ENCODE peak calls at places on chromosomes 11 and 22, in ten cellular contexts. Q is activated CD4-positive, CD25-positive, alpha-beta regulatory T cell; I is posterior vena cava; L is GF-D8; A is HFFc6; K is activated CD8-positive, alpha-beta memory T cell treated with anti-CD3 and anti-CD28 coated beads for 4 hours; T is germinal center; Z is kidney; W is cardiac septum; Y is globus pallidus. S is an unnamed sample.

GRCh38 chr22:36225333-36225922 is 13.9 kb downstream of the APOL2 start:
- DNase-seq in Q (no peak), I (no peak), L (no peak), A (no peak), K (no peak), T (no peak), Z (no peak), W (no peak), Y (no peak), S (no peak)

GRCh38 chr11:64879226-64879900 is 942 bp upstream of the EHD1 start:
- DNase-seq in Q (no peak), I (no peak), L (no peak), A (no peak), K (no peak), T (no peak), Z (peak), W (no peak), Y (peak), S (no peak)

GRCh38 chr11:46666982-46667590 is 33.3 kb downstream of the ARHGAP1 start:
- DNase-seq in Q (no peak), I (peak), L (no peak), A (no peak), K (no peak), T (no peak), Z (no peak), W (no peak), Y (no peak), S (no peak)

GRCh38 chr11:116284930-116285329 is 487.9 kb downstream of the BUD13 start:
- DNase-seq in Q (no peak), I (no peak), L (no peak), A (no peak), K (no peak), T (no peak), Z (no peak), W (no peak), Y (no peak), S (peak)

GRCh38 chr11:100930185-100930778 is 199.3 kb downstream of the PGR start:
- DNase-seq in Q (no peak), I (no peak), L (no peak), A (peak), K (no peak), T (peak), Z (no peak), W (no peak), Y (peak), S (peak)

GRCh38 chr11:121723261-121723741 is 270.5 kb upstream of the SORL1-AS1 start:
- DNase-seq in Q (no peak), I (no peak), L (no peak), A (no peak), K (no peak), T (no peak), Z (no peak), W (no peak), Y (peak), S (peak)

GRCh38 chr22:46577361-46578249 is 40.2 kb upstream of the CELSR1 start:
- DNase-seq in Q (no peak), I (no peak), L (no peak), A (no peak), K (no peak), T (no peak), Z (peak), W (no peak), Y (no peak), S (peak)

GRCh38 chr11:75437966-75438659 is 5.1 kb upstream of the KLHL35 start:
- DNase-seq in Q (no peak), I (no peak), L (no peak), A (peak), K (no peak), T (no peak), Z (no peak), W (no peak), Y (no peak), S (no peak)

GRCh38 chr11:69982675-69983570 is 95.2 kb upstream of the ANO1 start:
- DNase-seq in Q (no peak), I (no peak), L (no peak), A (no peak), K (no peak), T (no peak), Z (peak), W (no peak), Y (no peak), S (peak)

GRCh38 chr22:46134111-46134705 is 16.1 kb upstream of the PPARA start:
- DNase-seq in Q (no peak), I (no peak), L (no peak), A (no peak), K (no peak), T (no peak), Z (peak), W (no peak), Y (no peak), S (no peak)

GRCh38 chr22:20014526-20015186 is 2.0 kb downstream of the ARVCF start:
- DNase-seq in Q (no peak), I (peak), L (no peak), A (no peak), K (no peak), T (no peak), Z (peak), W (no peak), Y (no peak), S (peak)

GRCh38 chr22:44314425-44315067 is 1.8 kb upstream of the SHISAL1 start:
- DNase-seq in Q (no peak), I (no peak), L (no peak), A (no peak), K (no peak), T (no peak), Z (peak), W (no peak), Y (no peak), S (no peak)

GRCh38 chr11:69080361-69080973 is 31.7 kb downstream of the TPCN2 start:
- DNase-seq in Q (peak), I (no peak), L (no peak), A (peak), K (no peak), T (no peak), Z (no peak), W (no peak), Y (no peak), S (no peak)

GRCh38 chr22:47374273-47374771 is 611.9 kb downstream of the TBC1D22A start:
- DNase-seq in Q (no peak), I (peak), L (no peak), A (no peak), K (no peak), T (no peak), Z (peak), W (peak), Y (no peak), S (no peak)

GRCh38 chr22:35984776-35985175 is 43.8 kb downstream of the RBFOX2 start:
- DNase-seq in Q (no peak), I (no peak), L (no peak), A (no peak), K (no peak), T (no peak), Z (no peak), W (no peak), Y (no peak), S (no peak)

GRCh38 chr22:39236321-39237275 is 8.2 kb downstream of the PDGFB start:
- DNase-seq in Q (no peak), I (no peak), L (peak), A (no peak), K (peak), T (no peak), Z (peak), W (peak), Y (no peak), S (peak)

GRCh38 chr11:134466035-134466908 is 54.2 kb upstream of the B3GAT1 start:
- DNase-seq in Q (no peak), I (no peak), L (no peak), A (no peak), K (no peak), T (no peak), Z (no peak), W (peak), Y (no peak), S (peak)

GRCh38 chr22:28358244-28358777 is 321.3 kb downstream of the TTC28 start:
- DNase-seq in Q (no peak), I (no peak), L (no peak), A (no peak), K (no peak), T (no peak), Z (no peak), W (no peak), Y (no peak), S (peak)

GRCh38 chr22:30044369-30044768 is 35.9 kb upstream of the HORMAD2 start:
- DNase-seq in Q (no peak), I (no peak), L (no peak), A (peak), K (no peak), T (no peak), Z (no peak), W (no peak), Y (no peak), S (peak)

GRCh38 chr11:59187020-59187419 is 15.1 kb downstream of the DTX4 start:
- DNase-seq in Q (no peak), I (no peak), L (no peak), A (no peak), K (no peak), T (no peak), Z (no peak), W (no peak), Y (no peak), S (no peak)

GRCh38 chr11:86576946-86577624 is 95.3 kb downstream of the ME3 start:
- DNase-seq in Q (no peak), I (no peak), L (no peak), A (no peak), K (no peak), T (no peak), Z (no peak), W (no peak), Y (no peak), S (no peak)

GRCh38 chr11:69284081-69284511 is 9.9 kb upstream of the MYEOV start:
- DNase-seq in Q (no peak), I (no peak), L (no peak), A (no peak), K (no peak), T (no peak), Z (peak), W (no peak), Y (no peak), S (no peak)

GRCh38 chr22:25623310-25623734 is 58.8 kb downstream of the GRK3 start:
- DNase-seq in Q (no peak), I (no peak), L (no peak), A (no peak), K (no peak), T (no peak), Z (no peak), W (no peak), Y (no peak), S (peak)

GRCh38 chr11:29612423-29612822 is 404.4 kb downstream of the KCNA4 start:
- DNase-seq in Q (no peak), I (no peak), L (no peak), A (no peak), K (no peak), T (no peak), Z (no peak), W (no peak), Y (no peak), S (no peak)

GRCh38 chr11:132556316-132556715 is 976.0 kb downstream of the OPCML start:
- DNase-seq in Q (no peak), I (no peak), L (peak), A (no peak), K (no peak), T (no peak), Z (no peak), W (no peak), Y (peak), S (no peak)

GRCh38 chr11:2791521-2792375 is 92.0 kb upstream of the KCNQ1OT1 start:
- DNase-seq in Q (no peak), I (peak), L (no peak), A (no peak), K (no peak), T (no peak), Z (peak), W (peak), Y (no peak), S (peak)

GRCh38 chr11:14969922-14970323 is 2.2 kb downstream of the CALCA start:
- DNase-seq in Q (no peak), I (peak), L (no peak), A (peak), K (no peak), T (no peak), Z (no peak), W (no peak), Y (no peak), S (no peak)

GRCh38 chr11:68009391-68010000 is 631 bp upstream of the ALDH3B1 start:
- DNase-seq in Q (no peak), I (no peak), L (peak), A (peak), K (no peak), T (no peak), Z (peak), W (no peak), Y (no peak), S (no peak)

GRCh38 chr11:104061851-104062521 is 25.5 kb downstream of the DDI1 start:
- DNase-seq in Q (no peak), I (no peak), L (no peak), A (no peak), K (no peak), T (no peak), Z (no peak), W (no peak), Y (no peak), S (no peak)

GRCh38 chr22:25210831-25211230 is 8.6 kb upstream of the CRYBB2 start:
- DNase-seq in Q (no peak), I (no peak), L (no peak), A (no peak), K (no peak), T (no peak), Z (no peak), W (no peak), Y (no peak), S (no peak)

GRCh38 chr11:22432331-22433065 is 94.3 kb downstream of the SLC17A6 start:
- DNase-seq in Q (no peak), I (peak), L (no peak), A (no peak), K (no peak), T (no peak), Z (peak), W (peak), Y (peak), S (peak)

GRCh38 chr11:44621784-44622183 is 56.3 kb downstream of the CD82 start:
- DNase-seq in Q (no peak), I (peak), L (no peak), A (no peak), K (no peak), T (no peak), Z (no peak), W (no peak), Y (no peak), S (no peak)

GRCh38 chr22:42073568-42074152 is 388 bp upstream of the PHETA2 start:
- DNase-seq in Q (no peak), I (no peak), L (no peak), A (no peak), K (no peak), T (no peak), Z (no peak), W (no peak), Y (no peak), S (no peak)

GRCh38 chr22:36546092-36546804 is 17.3 kb upstream of the EIF3D start:
- DNase-seq in Q (no peak), I (no peak), L (peak), A (peak), K (no peak), T (peak), Z (no peak), W (no peak), Y (peak), S (peak)

GRCh38 chr22:46614070-46614931 is 5.9 kb upstream of the GRAMD4 start:
- DNase-seq in Q (peak), I (no peak), L (no peak), A (no peak), K (peak), T (peak), Z (no peak), W (no peak), Y (no peak), S (no peak)

GRCh38 chr11:93740802-93741093 is 547 bp downstream of the TAF1D start:
- DNase-seq in Q (peak), I (peak), L (peak), A (peak), K (peak), T (peak), Z (peak), W (no peak), Y (peak), S (peak)